ENCODE peak calls at places on chromosomes 16 and 17, in six cellular contexts. A, D, M, X, W and B are unnamed samples.
A peak's percentile ranks its signal among the peaks of the same experiment; 100 is the strongest.

GRCh38 chr17:32482568-32483320 is 4.0 kb upstream of the CDK5R1 start:
- DNase-seq in A (no peak), D (no peak), M (no peak), X (no peak), W (no peak), B (peak; percentile 52)

GRCh38 chr16:27373312-27373711 is 28.7 kb upstream of the IL21R start:
- DNase-seq in A (no peak), D (no peak), M (no peak), X (no peak), W (no peak), B (no peak)

GRCh38 chr17:80263253-80264047 is 2.8 kb downstream of the RNF213 start:
- DNase-seq in A (peak; percentile 93), D (no peak), M (peak; percentile 17), X (peak; percentile 91), W (peak; percentile 90), B (peak; percentile 94)

GRCh38 chr16:29316673-29317237 is 89.8 kb downstream of the NPIPB11 start:
- DNase-seq in A (no peak), D (no peak), M (no peak), X (no peak), W (no peak), B (no peak)

GRCh38 chr16:56353054-56353921 is 72.1 kb downstream of the AMFR start:
- DNase-seq in A (peak; percentile 16), D (no peak), M (no peak), X (no peak), W (peak; percentile 40), B (no peak)

GRCh38 chr17:41620583-41621434 is 3.6 kb downstream of the KRT17 start:
- DNase-seq in A (no peak), D (no peak), M (no peak), X (no peak), W (peak; percentile 36), B (no peak)

GRCh38 chr16:31664683-31665482 is 137.2 kb downstream of the AHSP start:
- DNase-seq in A (no peak), D (no peak), M (no peak), X (no peak), W (no peak), B (no peak)

GRCh38 chr16:64211306-64211705 is 910.6 kb downstream of the CDH11 start:
- DNase-seq in A (no peak), D (no peak), M (no peak), X (no peak), W (no peak), B (no peak)

GRCh38 chr17:43962479-43962878 is 8.7 kb upstream of the PYY start:
- DNase-seq in A (no peak), D (no peak), M (no peak), X (no peak), W (no peak), B (no peak)

GRCh38 chr16:65120811-65121721 is 797 bp downstream of the CDH11 start:
- DNase-seq in A (no peak), D (peak; percentile 44), M (no peak), X (no peak), W (peak; percentile 51), B (no peak)

GRCh38 chr16:50576403-50577113 is 28.4 kb downstream of the NKD1 start:
- DNase-seq in A (no peak), D (no peak), M (no peak), X (no peak), W (no peak), B (no peak)

GRCh38 chr17:11996722-11997146 is 541 bp downstream of the ZNF18 start:
- DNase-seq in A (peak; percentile 44), D (peak; percentile 43), M (no peak), X (peak; percentile 21), W (no peak), B (peak; percentile 73)

GRCh38 chr16:75496546-75496945 is 1.3 kb upstream of the CHST6 start:
- DNase-seq in A (no peak), D (no peak), M (no peak), X (no peak), W (no peak), B (no peak)

GRCh38 chr16:49019081-49019633 is 262.5 kb downstream of the CBLN1 start:
- DNase-seq in A (no peak), D (no peak), M (no peak), X (no peak), W (no peak), B (no peak)

GRCh38 chr16:57892447-57893096 is 78.4 kb downstream of the CNGB1 start:
- DNase-seq in A (peak; percentile 34), D (no peak), M (no peak), X (no peak), W (peak; percentile 75), B (no peak)

GRCh38 chr17:8466466-8466865 is 30.8 kb downstream of the NDEL1 start:
- DNase-seq in A (no peak), D (no peak), M (no peak), X (no peak), W (no peak), B (no peak)

GRCh38 chr16:8929086-8929748 is 34.5 kb downstream of the USP7 start:
- DNase-seq in A (no peak), D (no peak), M (no peak), X (no peak), W (no peak), B (no peak)

GRCh38 chr17:55161935-55162555 is 102.7 kb upstream of the HLF start:
- DNase-seq in A (no peak), D (no peak), M (no peak), X (no peak), W (no peak), B (no peak)

GRCh38 chr16:11290102-11290893 is 9.2 kb upstream of the PRM1 start:
- DNase-seq in A (no peak), D (no peak), M (no peak), X (no peak), W (no peak), B (no peak)